ENCODE peak calls at places on chromosomes 5 and 9, in nine cellular contexts. V is AG09319, T is foreskin fibroblast, Q is MM.1S, J is IMR-90, C is left ventricle myocardium inferior, M is GM12865, Z is Calu3, E is endothelial cell. K is an unnamed sample.

GRCh38 chr5:33841829-33842228 is 50.0 kb downstream of the ADAMTS12 start:
- DNase-seq in Z (no peak), C (no peak), V (no peak), T (no peak), M (no peak), J (peak), E (no peak), Q (no peak), K (no peak)

GRCh38 chr5:160485364-160486010 is 63.8 kb downstream of the PTTG1 start:
- DNase-seq in M (no peak), T (no peak), Q (no peak), V (no peak), C (no peak), Z (no peak), J (no peak), E (no peak), K (no peak)

GRCh38 chr9:4572184-4572826 is 82.0 kb downstream of the SLC1A1 start:
- DNase-seq in M (no peak), T (no peak), E (no peak), V (no peak), Z (no peak), J (no peak), C (no peak), Q (no peak), K (no peak)

GRCh38 chr9:33619666-33620404 is 95.8 kb downstream of the ANKRD18B start:
- DNase-seq in T (peak), Q (peak), E (no peak), M (no peak), J (peak), Z (no peak), C (no peak), V (peak), K (no peak)

GRCh38 chr9:113919422-113919821 is 43.3 kb downstream of the ZNF618 start:
- DNase-seq in M (no peak), V (no peak), C (no peak), J (no peak), Z (no peak), T (no peak), E (no peak), Q (no peak), K (no peak)

GRCh38 chr5:34959323-34959722 is 30.0 kb downstream of the DNAJC21 start:
- DNase-seq in V (no peak), Z (no peak), E (no peak), J (peak), M (peak), T (peak), Q (peak), C (no peak), K (peak)

GRCh38 chr5:124755565-124755964 is 9.1 kb upstream of the ZNF608 start:
- DNase-seq in T (peak), J (no peak), Q (no peak), M (no peak), Z (no peak), C (no peak), V (no peak), E (no peak), K (no peak)

GRCh38 chr5:117414926-117415325 is 840.3 kb upstream of the SEMA6A start:
- DNase-seq in Q (no peak), V (no peak), T (no peak), C (no peak), M (no peak), Z (no peak), J (no peak), E (no peak), K (no peak)

DNA sequence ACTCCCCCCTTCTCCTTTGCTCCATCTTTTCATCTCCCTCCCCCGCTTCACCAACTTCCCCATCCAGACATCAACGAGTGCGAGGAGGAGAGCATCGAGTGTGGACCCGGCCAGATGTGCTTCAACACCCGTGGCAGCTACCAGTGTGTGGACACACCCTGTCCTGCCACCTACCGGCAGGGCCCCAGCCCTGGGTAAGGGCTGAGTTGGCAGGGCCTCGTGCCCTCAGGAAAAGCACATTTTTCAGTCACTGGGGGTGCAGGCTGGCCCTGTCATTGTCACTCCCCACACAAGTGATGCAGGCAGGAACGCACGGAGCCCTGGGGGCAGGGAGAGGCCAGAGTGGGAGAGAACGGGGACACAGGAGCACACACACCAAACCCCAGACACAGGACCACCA is 12.4 kb upstream of the ASS1 start:
- DNase-seq in E (no peak), Q (no peak), V (no peak), J (no peak), Z (no peak), T (no peak), C (no peak), M (no peak), K (no peak)
- TF ChIP-seq CTCF in E (no peak), Q (no peak), V (no peak), J (no peak), Z (no peak), T (peak), C (peak), M (no peak), K (peak)

DNA sequence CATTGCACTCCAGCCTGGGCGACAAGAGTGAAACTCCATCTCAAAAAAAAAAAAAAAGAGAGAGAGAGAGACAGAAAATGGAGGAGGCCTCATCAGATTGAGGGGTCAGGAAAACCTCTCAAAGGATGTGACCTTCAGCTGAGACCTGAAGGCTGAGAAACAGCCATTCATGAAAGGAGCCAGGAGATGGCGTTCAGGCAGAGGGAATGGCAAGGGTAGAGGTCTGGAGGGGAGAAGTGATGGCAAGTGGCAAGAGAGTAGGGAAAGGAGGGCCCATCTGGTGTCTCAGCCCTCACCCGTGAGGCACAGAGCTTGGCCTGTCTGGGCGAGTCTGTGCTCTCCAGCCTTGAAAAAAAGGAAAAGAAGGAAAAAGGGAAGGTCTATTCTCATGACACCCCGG is 17.0 kb downstream of the CAMK2A start:
- DNase-seq in J (peak), V (peak), Q (peak), M (peak), C (no peak), Z (peak), E (peak), T (peak), K (peak)
- TF ChIP-seq CTCF in J (peak), V (peak), Q (peak), M (peak), C (peak), Z (no peak), E (no peak), T (peak), K (peak)

GRCh38 chr9:107274953-107275422 is 8.1 kb upstream of the RAD23B start:
- DNase-seq in J (peak), Z (no peak), T (peak), Q (no peak), C (no peak), E (no peak), V (peak), M (no peak), K (no peak)

GRCh38 chr9:107270580-107270979 is 12.5 kb upstream of the RAD23B start:
- DNase-seq in V (no peak), J (no peak), E (no peak), M (no peak), Z (no peak), Q (no peak), T (no peak), C (no peak), K (no peak)

GRCh38 chr9:107274096-107274495 is 9.0 kb upstream of the RAD23B start:
- DNase-seq in E (no peak), J (no peak), M (peak), V (no peak), Z (no peak), Q (no peak), C (no peak), T (no peak), K (no peak)

GRCh38 chr9:107275530-107275929 is 7.5 kb upstream of the RAD23B start:
- DNase-seq in J (no peak), E (no peak), C (no peak), M (no peak), Z (no peak), V (no peak), Q (no peak), T (no peak), K (no peak)

DNA sequence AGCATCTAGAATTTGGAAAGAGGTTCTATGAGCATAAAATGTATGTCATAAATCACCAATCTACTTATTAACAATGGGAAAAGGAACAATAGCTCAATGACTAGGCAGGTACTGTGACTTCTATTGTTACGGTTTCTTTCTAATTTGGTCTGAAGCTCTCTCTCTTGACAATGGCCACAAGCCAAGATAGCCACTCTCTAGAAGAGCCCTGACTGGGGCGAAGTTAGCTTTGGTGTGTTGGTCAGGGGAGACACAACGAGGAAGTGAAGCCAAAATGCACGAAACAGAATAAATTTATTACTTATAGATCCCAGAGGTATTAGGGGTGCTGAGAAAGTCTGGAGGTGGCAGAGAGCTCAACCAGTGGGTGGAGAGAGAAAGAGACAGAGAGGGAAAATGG is 9.4 kb upstream of the RAD23B start:
- DNase-seq in T (no peak), J (no peak), V (no peak), Q (no peak), C (no peak), E (no peak), M (no peak), Z (no peak), K (no peak)
- TF ChIP-seq CTCF in T (no peak), J (no peak), V (no peak), Q (no peak), C (no peak), E (no peak), M (no peak), Z (no peak), K (no peak)

GRCh38 chr5:79133121-79133656 is 21.6 kb downstream of the BHMT start:
- DNase-seq in T (peak), M (peak), E (no peak), C (no peak), J (peak), V (no peak), Z (no peak), Q (peak), K (no peak)
- TF ChIP-seq CTCF in T (peak), M (peak), E (peak), C (peak), J (peak), V (peak), Z (peak), Q (peak), K (peak)

GRCh38 chr5:93902288-93902687 is 160.9 kb upstream of the POU5F2 start:
- DNase-seq in C (no peak), Q (no peak), V (no peak), J (no peak), M (no peak), Z (no peak), T (no peak), E (no peak), K (no peak)

GRCh38 chr5:93904917-93905316 is 163.5 kb upstream of the POU5F2 start:
- DNase-seq in C (no peak), Z (no peak), M (no peak), Q (no peak), E (no peak), J (no peak), V (no peak), T (no peak), K (no peak)

GRCh38 chr5:93894471-93895354 is 153.3 kb upstream of the POU5F2 start:
- DNase-seq in C (no peak), M (no peak), Z (no peak), Q (no peak), T (no peak), V (no peak), E (no peak), J (peak), K (no peak)

GRCh38 chr5:93899026-93899600 is 157.7 kb upstream of the POU5F2 start:
- DNase-seq in Q (peak), J (no peak), C (no peak), E (no peak), T (no peak), M (peak), Z (no peak), V (no peak), K (peak)
- TF ChIP-seq CTCF in Q (peak), J (peak), C (peak), E (peak), T (peak), M (peak), Z (peak), V (peak), K (peak)

DNA sequence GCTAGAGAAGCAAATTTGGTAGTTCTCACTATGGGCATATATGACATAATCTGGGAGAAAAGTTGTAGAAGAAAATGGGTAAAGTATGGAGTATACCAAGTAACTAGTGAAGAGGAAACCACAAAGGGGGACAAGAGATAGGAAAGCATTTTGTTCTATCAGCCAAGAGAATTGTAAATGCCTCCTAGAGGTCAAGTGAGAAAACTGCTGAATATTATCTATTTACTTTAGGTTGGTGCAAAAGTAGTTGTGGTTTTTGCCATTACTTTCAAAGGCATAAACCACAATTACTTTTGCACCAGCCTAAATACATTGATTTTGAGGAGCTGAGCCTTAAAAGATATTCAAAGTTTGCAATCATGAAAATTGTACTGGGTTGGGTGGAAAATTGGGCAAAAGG is 126.7 kb upstream of the GRHPR start:
- DNase-seq in C (no peak), Q (peak), J (no peak), V (no peak), Z (no peak), E (no peak), M (no peak), T (no peak), K (no peak)
- TF ChIP-seq CTCF in C (no peak), Q (peak), J (no peak), V (no peak), Z (no peak), E (peak), M (peak), T (no peak), K (peak)

DNA sequence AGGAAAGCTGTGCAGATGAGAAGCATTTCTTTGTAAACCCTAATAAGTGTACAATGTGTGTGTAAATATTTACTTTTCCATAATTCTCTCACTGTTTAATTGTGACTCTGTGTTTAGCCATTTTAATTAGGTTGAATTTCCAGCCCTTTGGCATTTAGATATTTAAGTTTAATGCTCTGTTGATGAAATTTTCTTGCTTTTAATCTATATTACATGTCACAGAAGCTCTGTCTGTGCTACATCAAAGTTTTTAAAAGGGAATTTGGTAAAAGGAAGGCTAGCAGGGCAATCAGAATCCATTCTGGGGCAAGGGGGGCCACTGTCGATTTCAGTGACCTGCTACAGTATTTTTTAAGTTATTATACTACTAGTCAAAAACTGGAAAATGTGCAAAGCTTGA is 418.1 kb downstream of the SPATA31D1 start:
- DNase-seq in T (no peak), Q (no peak), E (no peak), C (no peak), Z (no peak), J (no peak), M (no peak), V (no peak), K (no peak)
- TF ChIP-seq CTCF in T (no peak), Q (no peak), E (no peak), C (no peak), Z (no peak), J (no peak), M (no peak), V (no peak), K (no peak)

GRCh38 chr5:92841604-92842155 is 739.3 kb downstream of the NR2F1-AS1 start:
- DNase-seq in T (no peak), J (no peak), V (no peak), Q (no peak), C (no peak), E (no peak), Z (no peak), M (no peak), K (no peak)

GRCh38 chr5:92835712-92836111 is 745.3 kb downstream of the NR2F1-AS1 start:
- DNase-seq in Z (no peak), J (no peak), Q (no peak), T (no peak), V (no peak), C (no peak), M (no peak), E (no peak), K (no peak)

GRCh38 chr5:92836861-92837755 is 743.9 kb downstream of the NR2F1-AS1 start:
- DNase-seq in J (peak), T (peak), E (no peak), Z (no peak), Q (no peak), C (no peak), M (no peak), V (no peak), K (no peak)

GRCh38 chr5:92838253-92838652 is 742.8 kb downstream of the NR2F1-AS1 start:
- DNase-seq in J (no peak), Q (peak), E (peak), C (no peak), Z (peak), V (no peak), M (peak), T (no peak), K (no peak)
- TF ChIP-seq CTCF in J (peak), Q (peak), E (no peak), C (peak), Z (no peak), V (no peak), M (no peak), T (peak), K (peak)

GRCh38 chr5:172389578-172390112 is 64.7 kb downstream of the SH3PXD2B start:
- DNase-seq in M (no peak), E (no peak), Q (no peak), T (no peak), V (no peak), Z (peak), J (no peak), C (no peak), K (no peak)
- TF ChIP-seq CTCF in M (no peak), E (no peak), Q (no peak), T (peak), V (no peak), Z (no peak), J (no peak), C (no peak), K (peak)

DNA sequence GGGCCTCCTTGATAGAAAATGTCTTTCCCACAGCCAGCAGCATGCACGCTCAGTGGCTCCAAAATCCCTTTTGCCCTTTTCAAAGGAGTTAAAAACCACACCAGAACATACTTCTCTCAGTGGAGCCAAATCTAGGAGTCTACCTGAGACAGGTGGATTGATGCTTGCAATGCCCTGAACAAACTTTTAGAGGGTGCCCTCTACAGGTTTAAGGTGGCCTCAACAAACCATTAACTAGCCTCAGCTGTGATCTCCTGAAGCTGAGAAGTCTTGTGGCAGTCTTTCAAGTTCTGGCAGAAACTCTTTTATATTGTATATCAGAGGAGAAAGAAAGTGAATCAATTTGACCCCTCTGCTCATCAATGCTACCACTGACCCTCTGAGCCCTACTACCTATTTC is 125.4 kb downstream of the MED27 start:
- DNase-seq in J (no peak), V (no peak), Q (peak), M (peak), E (no peak), C (no peak), Z (peak), T (no peak), K (peak)
- TF ChIP-seq CTCF in J (peak), V (peak), Q (peak), M (peak), E (no peak), C (peak), Z (no peak), T (peak), K (peak)